ENCODE peak calls at places on chromosomes 1 and 21, in ten cellular contexts. D is HCT116, T is tibial artery, I is esophagus squamous epithelium, F is AG09309, O is fibroblast of mammary gland, W is A549, Y is mammary epithelial cell, N is SK-N-SH, G is BE2C. A is an unnamed sample.
A peak's percentile ranks its signal among the peaks of the same experiment; 100 is the strongest.

GRCh38 chr1:245715291-245715701 is 560.5 kb downstream of the KIF26B start:
- DNase-seq in F (no peak), Y (peak; percentile 35), O (peak; percentile 25), T (no peak), I (no peak), G (no peak), W (no peak), D (no peak), N (no peak), A (no peak)

GRCh38 chr1:25502957-25503356 is 40.4 kb upstream of the LDLRAP1 start:
- DNase-seq in F (no peak), N (no peak), G (no peak), I (no peak), O (peak; percentile 12), W (no peak), D (no peak), Y (no peak), T (no peak), A (no peak)

GRCh38 chr1:115649964-115650363 is 8.2 kb downstream of the VANGL1 start:
- DNase-seq in O (no peak), I (no peak), Y (no peak), D (no peak), T (no peak), N (no peak), G (no peak), F (no peak), W (no peak), A (no peak)

GRCh38 chr1:206909883-206910318 is 11.8 kb downstream of the FCMR start:
- DNase-seq in G (no peak), D (no peak), I (no peak), Y (no peak), N (no peak), O (no peak), F (no peak), W (no peak), T (peak; percentile 60), A (no peak)

GRCh38 chr1:19448491-19449439 is 36.6 kb downstream of the CAPZB start:
- DNase-seq in N (peak; percentile 89), G (peak; percentile 73), T (peak; percentile 82), D (no peak), O (peak; percentile 95), Y (peak; percentile 84), W (peak; percentile 41), F (peak; percentile 88), I (no peak), A (no peak)

GRCh38 chr21:43815107-43815742 is 25.8 kb downstream of the RRP1 start:
- DNase-seq in D (peak; percentile 8), G (no peak), F (no peak), W (no peak), N (no peak), I (no peak), T (no peak), O (no peak), Y (no peak), A (no peak)

GRCh38 chr1:22983944-22984343 is 11.3 kb upstream of the LACTBL1 start:
- DNase-seq in F (no peak), D (no peak), I (no peak), N (no peak), T (no peak), W (no peak), Y (no peak), O (no peak), G (no peak), A (no peak)

GRCh38 chr1:95226781-95227660 is 7.0 kb upstream of the RWDD3 start:
- DNase-seq in T (no peak), O (no peak), W (no peak), G (no peak), D (no peak), N (no peak), F (no peak), Y (peak; percentile 9), I (no peak), A (no peak)

GRCh38 chr1:173126421-173126820 is 75.7 kb upstream of the TNFSF18 start:
- DNase-seq in D (no peak), F (no peak), Y (no peak), W (no peak), N (no peak), O (no peak), T (no peak), G (no peak), I (no peak), A (no peak)

GRCh38 chr1:77322061-77322900 is 40.5 kb downstream of the AK5 start:
- DNase-seq in O (peak; percentile 90), I (no peak), F (peak; percentile 71), W (peak; percentile 49), D (peak; percentile 51), N (no peak), G (no peak), T (no peak), Y (peak; percentile 94), A (no peak)

GRCh38 chr1:37360011-37360410 is 114.4 kb upstream of the ZC3H12A start:
- DNase-seq in I (no peak), Y (no peak), D (no peak), F (no peak), G (no peak), O (no peak), W (no peak), N (no peak), T (no peak), A (no peak)

GRCh38 chr1:207752456-207753132 is 740 bp downstream of the CD46 start:
- DNase-seq in G (peak; percentile 39), Y (peak; percentile 62), T (peak; percentile 71), W (no peak), F (no peak), I (no peak), O (peak; percentile 32), N (peak; percentile 28), D (no peak), A (no peak)

GRCh38 chr1:53476579-53476978 is 17.4 kb downstream of the DMRTB1 start:
- DNase-seq in N (no peak), O (no peak), I (no peak), D (no peak), G (no peak), T (peak; percentile 37), W (no peak), Y (no peak), F (no peak), A (no peak)

GRCh38 chr1:195763146-195763906 is 844.9 kb downstream of the KCNT2 start:
- DNase-seq in F (no peak), W (no peak), O (no peak), I (no peak), D (no peak), T (no peak), Y (no peak), G (peak; percentile 28), N (no peak), A (no peak)

GRCh38 chr1:242184955-242185354 is 186.1 kb upstream of the MAP1LC3C start:
- DNase-seq in D (no peak), T (no peak), N (no peak), O (no peak), W (no peak), G (no peak), Y (no peak), F (no peak), I (no peak), A (no peak)

GRCh38 chr1:242187171-242187570 is 188.3 kb upstream of the MAP1LC3C start:
- DNase-seq in D (no peak), Y (no peak), G (no peak), W (no peak), I (no peak), N (no peak), F (no peak), O (no peak), T (no peak), A (no peak)

GRCh38 chr1:242187816-242188215 is 188.9 kb upstream of the MAP1LC3C start:
- DNase-seq in W (no peak), N (no peak), D (no peak), Y (no peak), O (no peak), G (no peak), F (no peak), I (no peak), T (no peak), A (no peak)

GRCh38 chr1:242185728-242186127 is 186.8 kb upstream of the MAP1LC3C start:
- DNase-seq in W (no peak), N (peak; percentile 27), T (no peak), Y (no peak), G (no peak), D (no peak), O (peak; percentile 13), F (no peak), I (no peak), A (no peak)

GRCh38 chr1:242189591-242189990 is 190.7 kb upstream of the MAP1LC3C start:
- DNase-seq in F (no peak), I (no peak), O (no peak), D (no peak), Y (no peak), T (no peak), N (peak; percentile 30), W (peak; percentile 20), G (peak; percentile 20), A (no peak)
- TF ChIP-seq CTCF in F (no peak), I (no peak), O (peak; percentile 5), D (no peak), Y (peak; percentile 9), T (no peak), N (no peak), W (peak; percentile 25), G (peak; percentile 49), A (no peak)

GRCh38 chr1:24294757-24295371 is 24.3 kb upstream of the GRHL3 start:
- DNase-seq in G (no peak), F (peak; percentile 70), T (peak; percentile 91), W (peak; percentile 65), N (no peak), O (peak; percentile 81), Y (peak; percentile 91), I (no peak), D (no peak), A (no peak)
- TF ChIP-seq CTCF in G (no peak), F (no peak), T (no peak), W (no peak), N (no peak), O (no peak), Y (no peak), I (peak; percentile 61), D (no peak), A (no peak)

GRCh38 chr1:55848906-55849305 is 633.7 kb upstream of the USP24 start:
- DNase-seq in T (no peak), I (no peak), G (no peak), Y (peak; percentile 20), F (no peak), W (no peak), D (no peak), N (no peak), O (peak; percentile 80), A (no peak)
- TF ChIP-seq CTCF in T (no peak), I (no peak), G (peak; percentile 13), Y (no peak), F (peak; percentile 59), W (no peak), D (peak; percentile 22), N (peak; percentile 33), O (peak; percentile 62), A (no peak)

GRCh38 chr1:234992065-234992464 is 136.6 kb downstream of the TOMM20 start:
- DNase-seq in D (no peak), O (no peak), I (no peak), G (no peak), F (no peak), W (no peak), T (no peak), Y (no peak), N (no peak), A (no peak)
- TF ChIP-seq CTCF in D (no peak), O (no peak), I (no peak), G (no peak), F (no peak), W (no peak), T (no peak), Y (no peak), N (no peak), A (no peak)

GRCh38 chr1:155910621-155911121 is 478 bp downstream of the RIT1 start:
- DNase-seq in G (peak; percentile 17), W (no peak), D (no peak), Y (peak; percentile 34), T (no peak), F (no peak), O (peak; percentile 37), N (peak; percentile 53), I (no peak), A (no peak)
- TF ChIP-seq CTCF in G (no peak), W (no peak), D (no peak), Y (no peak), T (no peak), F (no peak), O (no peak), N (no peak), I (no peak), A (no peak)

A was measured in omental fat pad.